ENCODE peak calls at places on chromosomes 6 and 20, in six cellular contexts. One of them, this sample, is unnamed.

GRCh38 chr6:128421788-128422187 is 98.6 kb downstream of the PTPRK start:
- DNase-seq in fibroblast of lung: no peak
- DNase-seq in HCT116: no peak
- DNase-seq in endothelial cell: no peak
- DNase-seq in B cell: no peak
- DNase-seq in upper lobe of left lung: no peak
- DNase-seq in this sample: no peak

GRCh38 chr20:47354710-47355488 is 1.6 kb downstream of the ZMYND8 start:
- DNase-seq in fibroblast of lung: no peak
- DNase-seq in endothelial cell: no peak
- DNase-seq in HCT116: no peak
- DNase-seq in B cell: no peak
- DNase-seq in upper lobe of left lung: no peak
- DNase-seq in this sample: no peak

GRCh38 chr6:52420668-52421358 is 671 bp downstream of the EFHC1 start:
- DNase-seq in HCT116: no peak
- DNase-seq in endothelial cell: peak
- DNase-seq in upper lobe of left lung: no peak
- DNase-seq in fibroblast of lung: peak
- DNase-seq in B cell: no peak
- DNase-seq in this sample: no peak

GRCh38 chr6:158972241-158973233 is 27.5 kb downstream of the RSPH3 start:
- DNase-seq in endothelial cell: no peak
- DNase-seq in HCT116: peak
- DNase-seq in B cell: no peak
- DNase-seq in fibroblast of lung: peak
- DNase-seq in upper lobe of left lung: no peak
- DNase-seq in this sample: no peak

GRCh38 chr6:134316733-134317431 is 1.0 kb downstream of the SGK1 start:
- DNase-seq in upper lobe of left lung: no peak
- DNase-seq in B cell: no peak
- DNase-seq in fibroblast of lung: no peak
- DNase-seq in endothelial cell: no peak
- DNase-seq in HCT116: no peak
- DNase-seq in this sample: no peak

GRCh38 chr6:5323979-5324378 is 62.7 kb downstream of the FARS2 start:
- DNase-seq in endothelial cell: no peak
- DNase-seq in fibroblast of lung: no peak
- DNase-seq in B cell: no peak
- DNase-seq in HCT116: no peak
- DNase-seq in upper lobe of left lung: no peak
- DNase-seq in this sample: no peak

GRCh38 chr6:137904822-137905617 is 38.0 kb downstream of the TNFAIP3 start:
- DNase-seq in B cell: no peak
- DNase-seq in HCT116: no peak
- DNase-seq in endothelial cell: no peak
- DNase-seq in upper lobe of left lung: peak
- DNase-seq in fibroblast of lung: no peak
- DNase-seq in this sample: no peak

GRCh38 chr20:17680836-17681740 is 954 bp downstream of the RRBP1 start:
- DNase-seq in upper lobe of left lung: peak
- DNase-seq in HCT116: no peak
- DNase-seq in B cell: peak
- DNase-seq in fibroblast of lung: peak
- DNase-seq in endothelial cell: peak
- DNase-seq in this sample: no peak

GRCh38 chr6:168221000-168221399 is 98.6 kb downstream of the DACT2 start:
- DNase-seq in upper lobe of left lung: no peak
- DNase-seq in endothelial cell: no peak
- DNase-seq in HCT116: no peak
- DNase-seq in fibroblast of lung: no peak
- DNase-seq in B cell: no peak
- DNase-seq in this sample: no peak

GRCh38 chr6:143664171-143664570 is 13.6 kb upstream of the PHACTR2 start:
- DNase-seq in fibroblast of lung: no peak
- DNase-seq in upper lobe of left lung: no peak
- DNase-seq in endothelial cell: no peak
- DNase-seq in B cell: no peak
- DNase-seq in HCT116: no peak
- DNase-seq in this sample: no peak

DNA sequence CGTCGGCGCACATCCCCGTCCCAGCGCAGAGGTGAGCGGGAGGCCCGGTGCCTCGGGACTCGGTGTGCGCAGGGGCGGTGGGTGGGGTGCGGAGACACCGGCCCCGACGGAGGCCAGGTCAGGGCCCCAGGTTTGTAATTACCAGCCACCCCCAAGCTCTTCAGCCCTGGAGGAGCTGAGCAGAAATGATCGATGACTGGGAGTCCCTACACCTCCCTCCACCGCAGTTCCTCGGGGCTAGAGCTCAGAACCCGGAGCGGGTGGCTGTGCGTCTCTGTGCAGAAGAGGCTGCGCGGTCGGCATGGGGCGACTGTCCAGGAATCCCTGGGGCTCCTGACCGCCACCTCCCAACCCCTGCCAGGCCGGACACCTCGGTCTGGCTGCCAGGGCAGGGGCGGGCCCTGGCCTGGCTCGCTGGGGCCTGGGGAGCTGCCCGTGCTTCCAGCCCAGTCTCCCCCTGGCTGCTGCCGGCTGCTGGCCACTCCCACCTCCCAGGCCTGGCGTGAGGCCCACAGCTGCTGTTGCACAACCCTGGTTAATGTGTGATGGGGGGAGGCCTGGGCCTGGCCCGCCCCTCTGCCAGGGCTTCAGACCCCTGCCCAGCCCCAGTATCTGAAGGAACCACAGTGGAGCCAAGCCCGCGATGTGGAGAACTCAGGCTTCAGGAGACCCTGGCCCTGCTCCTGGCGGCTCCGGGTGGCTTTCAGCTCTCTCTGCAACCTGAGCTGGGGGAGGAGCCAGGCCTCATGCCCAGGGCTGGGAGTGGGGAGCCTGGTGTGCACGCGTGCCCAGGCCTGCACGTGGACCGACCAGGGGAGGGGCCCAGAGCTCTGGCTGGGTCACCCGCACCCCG is 1.2 kb downstream of the SLC2A4RG start:
- DNase-seq in B cell: no peak
- DNase-seq in fibroblast of lung: peak
- DNase-seq in endothelial cell: peak
- DNase-seq in upper lobe of left lung: peak
- DNase-seq in HCT116: peak
- DNase-seq in this sample: peak
- TF ChIP-seq CTCF in B cell: no peak
- TF ChIP-seq CTCF in fibroblast of lung: no peak
- TF ChIP-seq CTCF in endothelial cell: no peak
- TF ChIP-seq CTCF in upper lobe of left lung: no peak
- TF ChIP-seq CTCF in HCT116: no peak
- TF ChIP-seq CTCF in this sample: peak

GRCh38 chr6:9921366-9921765 is 493.5 kb downstream of the TFAP2A start:
- DNase-seq in endothelial cell: no peak
- DNase-seq in fibroblast of lung: no peak
- DNase-seq in HCT116: no peak
- DNase-seq in upper lobe of left lung: no peak
- DNase-seq in B cell: no peak
- DNase-seq in this sample: no peak
- TF ChIP-seq CTCF in endothelial cell: no peak
- TF ChIP-seq CTCF in fibroblast of lung: no peak
- TF ChIP-seq CTCF in HCT116: no peak
- TF ChIP-seq CTCF in upper lobe of left lung: no peak
- TF ChIP-seq CTCF in B cell: no peak
- TF ChIP-seq CTCF in this sample: no peak

GRCh38 chr20:6641012-6641411 is 126.5 kb upstream of the BMP2 start:
- DNase-seq in HCT116: no peak
- DNase-seq in B cell: no peak
- DNase-seq in upper lobe of left lung: no peak
- DNase-seq in fibroblast of lung: no peak
- DNase-seq in endothelial cell: no peak
- DNase-seq in this sample: no peak
- TF ChIP-seq CTCF in HCT116: no peak
- TF ChIP-seq CTCF in B cell: no peak
- TF ChIP-seq CTCF in upper lobe of left lung: no peak
- TF ChIP-seq CTCF in fibroblast of lung: no peak
- TF ChIP-seq CTCF in endothelial cell: no peak
- TF ChIP-seq CTCF in this sample: peak

DNA sequence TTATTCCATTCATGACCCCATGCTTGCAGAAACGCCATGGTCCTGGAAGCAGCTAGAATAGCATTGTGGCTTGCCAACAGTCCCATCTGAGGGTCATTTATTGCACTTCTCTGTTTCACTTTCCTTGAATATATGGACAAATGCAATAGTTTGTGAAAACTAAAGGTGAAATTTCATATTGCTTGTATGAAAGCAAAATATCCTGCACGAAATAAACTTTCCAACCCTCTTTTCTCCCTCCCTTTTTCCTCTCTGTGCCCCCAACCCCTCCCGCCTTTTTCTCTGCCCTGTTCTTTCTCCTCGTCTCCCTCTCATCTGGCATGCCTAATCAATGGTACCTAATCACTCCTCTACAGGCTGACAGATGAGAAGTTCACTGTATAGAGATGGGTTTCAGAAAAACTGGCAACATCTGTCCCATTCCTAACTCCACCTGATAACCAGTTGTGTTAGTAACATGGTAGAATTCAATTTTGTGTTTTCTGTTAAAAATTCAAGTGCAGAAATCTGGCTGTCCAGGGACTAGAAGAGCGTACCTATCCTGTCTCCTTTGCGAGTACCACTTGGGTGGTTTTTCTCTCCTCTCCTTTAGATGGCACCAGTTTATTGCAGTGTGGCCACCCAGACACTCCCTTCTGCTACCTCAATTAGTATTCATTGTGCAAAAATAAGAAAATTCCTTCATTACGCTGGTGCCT is 198.6 kb downstream of the FOXA2 start:
- DNase-seq in HCT116: no peak
- DNase-seq in endothelial cell: no peak
- DNase-seq in B cell: no peak
- DNase-seq in fibroblast of lung: no peak
- DNase-seq in upper lobe of left lung: no peak
- DNase-seq in this sample: no peak
- TF ChIP-seq CTCF in HCT116: peak
- TF ChIP-seq CTCF in endothelial cell: no peak
- TF ChIP-seq CTCF in B cell: no peak
- TF ChIP-seq CTCF in fibroblast of lung: no peak
- TF ChIP-seq CTCF in upper lobe of left lung: no peak
- TF ChIP-seq CTCF in this sample: no peak

GRCh38 chr20:36349384-36350170 is 43.4 kb downstream of the DLGAP4 start:
- DNase-seq in fibroblast of lung: no peak
- DNase-seq in HCT116: no peak
- DNase-seq in endothelial cell: no peak
- DNase-seq in B cell: no peak
- DNase-seq in upper lobe of left lung: no peak
- DNase-seq in this sample: no peak
- TF ChIP-seq CTCF in fibroblast of lung: no peak
- TF ChIP-seq CTCF in HCT116: no peak
- TF ChIP-seq CTCF in endothelial cell: no peak
- TF ChIP-seq CTCF in B cell: no peak
- TF ChIP-seq CTCF in upper lobe of left lung: no peak
- TF ChIP-seq CTCF in this sample: no peak

GRCh38 chr20:36839150-36839549 is 36.8 kb upstream of the TLDC2 start:
- DNase-seq in upper lobe of left lung: peak
- DNase-seq in B cell: no peak
- DNase-seq in fibroblast of lung: no peak
- DNase-seq in HCT116: no peak
- DNase-seq in endothelial cell: no peak
- DNase-seq in this sample: no peak

GRCh38 chr20:36833275-36834020 is 42.5 kb upstream of the TLDC2 start:
- DNase-seq in B cell: no peak
- DNase-seq in HCT116: no peak
- DNase-seq in fibroblast of lung: peak
- DNase-seq in upper lobe of left lung: no peak
- DNase-seq in endothelial cell: no peak
- DNase-seq in this sample: no peak

GRCh38 chr20:36835453-36836198 is 40.3 kb upstream of the TLDC2 start:
- DNase-seq in B cell: peak
- DNase-seq in upper lobe of left lung: peak
- DNase-seq in HCT116: peak
- DNase-seq in fibroblast of lung: peak
- DNase-seq in endothelial cell: peak
- DNase-seq in this sample: no peak

GRCh38 chr20:36835025-36835424 is 40.9 kb upstream of the TLDC2 start:
- DNase-seq in HCT116: no peak
- DNase-seq in fibroblast of lung: no peak
- DNase-seq in B cell: no peak
- DNase-seq in endothelial cell: no peak
- DNase-seq in upper lobe of left lung: no peak
- DNase-seq in this sample: no peak

GRCh38 chr20:36836591-36837329 is 39.2 kb upstream of the TLDC2 start:
- DNase-seq in fibroblast of lung: peak
- DNase-seq in upper lobe of left lung: no peak
- DNase-seq in endothelial cell: peak
- DNase-seq in B cell: no peak
- DNase-seq in HCT116: peak
- DNase-seq in this sample: no peak
- TF ChIP-seq CTCF in fibroblast of lung: peak
- TF ChIP-seq CTCF in upper lobe of left lung: peak
- TF ChIP-seq CTCF in endothelial cell: peak
- TF ChIP-seq CTCF in B cell: peak
- TF ChIP-seq CTCF in HCT116: peak
- TF ChIP-seq CTCF in this sample: peak

GRCh38 chr6:119077643-119078448 is 618 bp downstream of the FAM184A start:
- DNase-seq in B cell: no peak
- DNase-seq in upper lobe of left lung: peak
- DNase-seq in HCT116: no peak
- DNase-seq in fibroblast of lung: peak
- DNase-seq in endothelial cell: peak
- DNase-seq in this sample: no peak
- TF ChIP-seq CTCF in B cell: peak
- TF ChIP-seq CTCF in upper lobe of left lung: no peak
- TF ChIP-seq CTCF in HCT116: no peak
- TF ChIP-seq CTCF in fibroblast of lung: no peak
- TF ChIP-seq CTCF in endothelial cell: no peak
- TF ChIP-seq CTCF in this sample: no peak

GRCh38 chr6:44128020-44128917 is 915 bp downstream of the TMEM63B start:
- DNase-seq in HCT116: no peak
- DNase-seq in B cell: no peak
- DNase-seq in upper lobe of left lung: peak
- DNase-seq in endothelial cell: peak
- DNase-seq in fibroblast of lung: no peak
- DNase-seq in this sample: no peak
- TF ChIP-seq CTCF in HCT116: no peak
- TF ChIP-seq CTCF in B cell: no peak
- TF ChIP-seq CTCF in upper lobe of left lung: peak
- TF ChIP-seq CTCF in endothelial cell: no peak
- TF ChIP-seq CTCF in fibroblast of lung: no peak
- TF ChIP-seq CTCF in this sample: peak

GRCh38 chr6:93419304-93420162 is at the start of gene EPHA7:
- DNase-seq in upper lobe of left lung: peak
- DNase-seq in fibroblast of lung: peak
- DNase-seq in HCT116: no peak
- DNase-seq in endothelial cell: peak
- DNase-seq in B cell: no peak
- DNase-seq in this sample: peak

GRCh38 chr6:93418448-93419303 is 683 bp downstream of the EPHA7 start:
- DNase-seq in upper lobe of left lung: peak
- DNase-seq in B cell: no peak
- DNase-seq in endothelial cell: peak
- DNase-seq in fibroblast of lung: peak
- DNase-seq in HCT116: no peak
- DNase-seq in this sample: peak

GRCh38 chr6:93424303-93425064 is 5.1 kb upstream of the EPHA7 start:
- DNase-seq in upper lobe of left lung: no peak
- DNase-seq in endothelial cell: peak
- DNase-seq in fibroblast of lung: peak
- DNase-seq in B cell: no peak
- DNase-seq in HCT116: no peak
- DNase-seq in this sample: no peak

GRCh38 chr6:93420163-93420806 is 926 bp upstream of the EPHA7 start:
- DNase-seq in fibroblast of lung: peak
- DNase-seq in B cell: no peak
- DNase-seq in upper lobe of left lung: no peak
- DNase-seq in endothelial cell: no peak
- DNase-seq in HCT116: no peak
- DNase-seq in this sample: no peak

GRCh38 chr6:93423542-93423941 is 4.2 kb upstream of the EPHA7 start:
- DNase-seq in endothelial cell: peak
- DNase-seq in B cell: no peak
- DNase-seq in HCT116: peak
- DNase-seq in upper lobe of left lung: no peak
- DNase-seq in fibroblast of lung: peak
- DNase-seq in this sample: no peak
- TF ChIP-seq CTCF in endothelial cell: peak
- TF ChIP-seq CTCF in B cell: peak
- TF ChIP-seq CTCF in HCT116: no peak
- TF ChIP-seq CTCF in upper lobe of left lung: peak
- TF ChIP-seq CTCF in fibroblast of lung: peak
- TF ChIP-seq CTCF in this sample: peak

This sample was measured in chondrocyte.